ENCODE peak calls at places on chromosomes 1 and 21, in ten cellular contexts. P is dorsolateral prefrontal cortex; K is gastrocnemius medialis; Y is CD8-positive, alpha-beta T cell; S is fibroblast of lung; Q is lower lobe of right lung; B is PC-9; M is OCI-LY7; V is brain microvascular endothelial cell; O is A549. J is an unnamed sample.

GRCh38 chr1:100415217-100415778 is 63.0 kb downstream of the CDC14A start:
- DNase-seq in P (no peak), K (no peak), Y (no peak), S (no peak), Q (no peak), B (no peak), M (no peak), V (no peak), O (no peak), J (no peak)

GRCh38 chr1:29638281-29638680 is 402.0 kb downstream of the PTPRU start:
- DNase-seq in P (no peak), K (no peak), Y (no peak), S (no peak), Q (no peak), B (no peak), M (no peak), V (no peak), O (no peak), J (no peak)

GRCh38 chr21:37645848-37646247 is 270.4 kb downstream of the KCNJ6 start:
- DNase-seq in P (no peak), K (no peak), Y (no peak), S (no peak), Q (no peak), B (no peak), M (no peak), V (no peak), O (no peak), J (no peak)

GRCh38 chr21:43894206-43894577 is 29.2 kb downstream of the AGPAT3 start:
- DNase-seq in P (no peak), K (no peak), Y (no peak), S (no peak), Q (no peak), B (no peak), M (no peak), V (no peak), O (no peak), J (no peak)

GRCh38 chr1:25163986-25164385 is 68.3 kb downstream of the SYF2 start:
- DNase-seq in P (no peak), K (no peak), Y (no peak), S (no peak), Q (no peak), B (no peak), M (no peak), V (no peak), O (no peak), J (no peak)

GRCh38 chr1:57124768-57125446 is 159.1 kb upstream of the C8B start:
- DNase-seq in P (no peak), K (no peak), Y (no peak), S (peak; percentile 71), Q (no peak), B (no peak), M (no peak), V (peak; percentile 44), O (no peak), J (no peak)

GRCh38 chr1:43435146-43436145 is 18.3 kb downstream of the HYI start:
- DNase-seq in P (no peak), K (peak; percentile 47), Y (no peak), S (peak; percentile 38), Q (no peak), B (no peak), M (no peak), V (peak; percentile 19), O (no peak), J (peak; percentile 79)

GRCh38 chr21:39034590-39035536 is 148.4 kb downstream of the PSMG1 start:
- DNase-seq in P (no peak), K (no peak), Y (no peak), S (no peak), Q (no peak), B (no peak), M (no peak), V (no peak), O (no peak), J (no peak)

GRCh38 chr21:41000838-41001237 is 153.9 kb upstream of the DSCAM start:
- DNase-seq in P (no peak), K (no peak), Y (no peak), S (no peak), Q (no peak), B (no peak), M (no peak), V (no peak), O (no peak), J (no peak)

GRCh38 chr1:6460349-6461236 is 5.4 kb downstream of the TNFRSF25 start:
- DNase-seq in P (no peak), K (no peak), Y (peak; percentile 80), S (no peak), Q (no peak), B (no peak), M (no peak), V (no peak), O (no peak), J (no peak)

GRCh38 chr1:201222125-201222524 is 31.5 kb downstream of the IGFN1 start:
- DNase-seq in P (no peak), K (no peak), Y (no peak), S (no peak), Q (no peak), B (no peak), M (no peak), V (no peak), O (no peak), J (no peak)
- H3K27ac ChIP-seq in P (no peak overlapping the region), K (no peak overlapping the region), Y (no peak overlapping the region), S (no peak overlapping the region), Q (no peak overlapping the region), B (no peak overlapping the region), M (no peak overlapping the region), V (no peak overlapping the region), O (peak overlapping the region; percentile 44), J (no peak overlapping the region)

GRCh38 chr21:42526379-42526727 is 12.7 kb downstream of the SLC37A1 start:
- DNase-seq in P (no peak), K (no peak), Y (no peak), S (no peak), Q (no peak), B (no peak), M (no peak), V (no peak), O (no peak), J (no peak)
- H3K4me3 ChIP-seq in P (no peak overlapping the region), K (no peak overlapping the region), Y (no peak overlapping the region), S (no peak overlapping the region), Q (no peak overlapping the region), B (no peak overlapping the region), M (peak overlapping the region; percentile 59), V (no peak overlapping the region), O (no peak overlapping the region), J (no peak overlapping the region)

GRCh38 chr1:170131984-170132383 is 13.8 kb upstream of the NTMT2 start:
- DNase-seq in P (no peak), K (no peak), Y (no peak), S (no peak), Q (no peak), B (no peak), M (no peak), V (no peak), O (no peak), J (no peak)

GRCh38 chr1:170125269-170125668 is 20.5 kb upstream of the NTMT2 start:
- DNase-seq in P (no peak), K (no peak), Y (no peak), S (no peak), Q (no peak), B (no peak), M (no peak), V (no peak), O (no peak), J (no peak)

GRCh38 chr1:170131450-170131849 is 14.3 kb upstream of the NTMT2 start:
- DNase-seq in P (no peak), K (no peak), Y (no peak), S (no peak), Q (no peak), B (no peak), M (no peak), V (no peak), O (no peak), J (no peak)

GRCh38 chr1:170122366-170122765 is 23.4 kb upstream of the NTMT2 start:
- DNase-seq in P (no peak), K (no peak), Y (no peak), S (no peak), Q (no peak), B (no peak), M (no peak), V (no peak), O (no peak), J (no peak)

DNA sequence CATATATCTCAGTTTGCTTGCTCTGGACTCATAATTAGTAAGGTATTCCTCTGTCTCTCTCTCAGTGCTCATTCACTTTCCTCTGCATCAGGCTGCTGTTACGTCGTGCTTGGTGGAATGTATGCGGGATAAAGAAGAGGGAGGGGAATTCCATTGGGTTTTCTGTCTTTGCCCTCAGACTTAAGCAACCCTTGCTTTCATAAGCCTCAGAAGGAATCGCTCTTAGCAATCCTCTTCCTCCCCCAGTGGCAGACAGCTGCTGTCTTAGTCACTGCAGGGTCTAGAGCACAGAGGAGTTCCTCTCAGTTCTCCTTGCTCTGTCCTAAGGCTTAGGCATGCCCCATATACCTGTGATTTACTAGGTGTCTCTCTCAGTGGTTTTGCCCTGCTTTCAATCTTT is 19.1 kb upstream of the NTMT2 start:
- DNase-seq in P (no peak), K (no peak), Y (no peak), S (peak; percentile 91), Q (no peak), B (no peak), M (no peak), V (peak; percentile 91), O (no peak), J (no peak)
- TF ChIP-seq CTCF in P (no peak), K (no peak), Y (no peak), S (no peak), Q (no peak), B (no peak), M (no peak), V (peak; percentile 45), O (no peak), J (no peak)

GRCh38 chr1:54479251-54479650 is 68.8 kb upstream of the ACOT11 start:
- DNase-seq in P (no peak), K (no peak), Y (no peak), S (no peak), Q (no peak), B (no peak), M (no peak), V (no peak), O (no peak), J (no peak)

GRCh38 chr1:54474500-54475235 is 68.5 kb upstream of the SSBP3 start:
- DNase-seq in P (no peak), K (no peak), Y (no peak), S (no peak), Q (no peak), B (no peak), M (no peak), V (no peak), O (no peak), J (no peak)

GRCh38 chr1:54476231-54477109 is 70.3 kb upstream of the SSBP3 start:
- DNase-seq in P (no peak), K (no peak), Y (no peak), S (no peak), Q (no peak), B (no peak), M (no peak), V (no peak), O (no peak), J (no peak)

GRCh38 chr1:54475357-54476230 is 69.4 kb upstream of the SSBP3 start:
- DNase-seq in P (no peak), K (no peak), Y (no peak), S (no peak), Q (no peak), B (no peak), M (no peak), V (no peak), O (no peak), J (no peak)

DNA sequence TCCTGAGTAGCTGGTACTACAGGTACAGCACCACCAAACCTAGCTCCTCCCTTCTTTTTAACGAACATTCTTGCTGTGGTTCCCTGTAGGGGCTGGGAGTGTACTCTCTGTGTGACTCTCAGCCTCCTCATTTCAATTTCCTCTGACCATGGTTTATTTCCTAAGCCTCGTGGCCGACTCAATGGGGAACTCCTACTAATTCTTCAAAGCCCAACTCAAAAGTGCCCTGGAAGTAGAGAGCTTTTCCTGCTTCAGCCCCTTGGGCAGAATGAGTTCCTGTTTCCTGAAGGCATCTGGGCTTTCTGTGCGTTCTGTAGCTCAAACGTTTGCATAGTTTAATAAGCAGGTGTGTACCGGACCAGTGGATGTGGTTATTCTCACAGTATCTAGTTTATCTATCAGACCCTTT is 70.9 kb upstream of the ACOT11 start:
- DNase-seq in P (no peak), K (no peak), Y (no peak), S (no peak), Q (no peak), B (no peak), M (peak; percentile 45), V (no peak), O (no peak), J (no peak)
- H3K27ac ChIP-seq in P (no peak overlapping the region), K (no peak overlapping the region), Y (no peak overlapping the region), S (no peak overlapping the region), Q (no peak overlapping the region), B (no peak overlapping the region), M (peak overlapping the region; percentile 7), V (no peak overlapping the region), O (no peak overlapping the region), J (no peak overlapping the region)